ENCODE peak calls at places on chromosomes 6 and 20, in five cellular contexts. S, F, J, P and D are unnamed samples.

GRCh38 chr6:114101255-114101654 is 130.3 kb upstream of the HDAC2 start:
- DNase-seq in P (no peak), F (no peak), J (no peak), S (no peak), D (no peak)

GRCh38 chr20:12941025-12941424 is 67.7 kb upstream of the SPTLC3 start:
- DNase-seq in S (no peak), P (no peak), F (no peak), J (no peak), D (no peak)

GRCh38 chr20:31663838-31664695 is 26.4 kb downstream of the COX4I2 start:
- DNase-seq in J (no peak), P (no peak), F (no peak), S (no peak), D (no peak)

GRCh38 chr6:45369870-45370269 is 7.9 kb downstream of the SUPT3H start:
- DNase-seq in J (no peak), S (no peak), F (no peak), P (no peak), D (no peak)

GRCh38 chr6:24321538-24322162 is 36.2 kb downstream of the DCDC2 start:
- DNase-seq in S (no peak), P (no peak), J (peak; percentile 28), F (no peak), D (no peak)

GRCh38 chr6:159416891-159417540 is 247.8 kb downstream of the FNDC1 start:
- DNase-seq in S (no peak), F (no peak), J (no peak), P (no peak), D (no peak)

GRCh38 chr6:34386316-34387137 is 5.9 kb downstream of the NUDT3 start:
- DNase-seq in J (no peak), F (no peak), P (no peak), S (no peak), D (no peak)

GRCh38 chr6:138608896-138609295 is 109.6 kb upstream of the NHSL1 start:
- DNase-seq in P (no peak), J (no peak), F (no peak), S (no peak), D (no peak)

GRCh38 chr6:53290547-53291510 is 57.9 kb downstream of the ELOVL5 start:
- DNase-seq in F (peak; percentile 89), P (no peak), S (no peak), J (no peak), D (no peak)

GRCh38 chr6:18024876-18025275 is 37.4 kb upstream of the KIF13A start:
- DNase-seq in S (no peak), J (no peak), F (no peak), P (no peak), D (no peak)

GRCh38 chr6:2353412-2354137 is 108.2 kb upstream of the GMDS start:
- DNase-seq in P (peak; percentile 39), S (peak; percentile 59), F (peak; percentile 66), J (peak; percentile 64), D (peak; percentile 12)

GRCh38 chr6:7311920-7312615 is 931 bp downstream of the SSR1 start:
- DNase-seq in F (peak; percentile 36), S (no peak), P (no peak), J (peak; percentile 2), D (no peak)

GRCh38 chr20:24752612-24753011 is 196.5 kb upstream of the CST7 start:
- DNase-seq in F (no peak), S (no peak), P (no peak), J (no peak), D (peak; percentile 47)

GRCh38 chr6:138109042-138109997 is 2.1 kb upstream of the PERP start:
- DNase-seq in P (peak; percentile 35), F (peak; percentile 87), J (peak; percentile 71), S (peak; percentile 50), D (peak; percentile 85)

GRCh38 chr6:125746731-125747588 is 2.5 kb upstream of the HEY2 start:
- DNase-seq in P (peak; percentile 80), S (peak; percentile 85), F (peak; percentile 87), J (peak; percentile 85), D (peak; percentile 93)

GRCh38 chr6:169379495-169380070 is 125.9 kb upstream of the THBS2 start:
- DNase-seq in J (no peak), P (no peak), S (no peak), F (no peak), D (no peak)

GRCh38 chr6:87654117-87654516 is 47.9 kb downstream of the AKIRIN2 start:
- DNase-seq in F (no peak), J (peak; percentile 19), S (no peak), P (no peak), D (no peak)

DNA sequence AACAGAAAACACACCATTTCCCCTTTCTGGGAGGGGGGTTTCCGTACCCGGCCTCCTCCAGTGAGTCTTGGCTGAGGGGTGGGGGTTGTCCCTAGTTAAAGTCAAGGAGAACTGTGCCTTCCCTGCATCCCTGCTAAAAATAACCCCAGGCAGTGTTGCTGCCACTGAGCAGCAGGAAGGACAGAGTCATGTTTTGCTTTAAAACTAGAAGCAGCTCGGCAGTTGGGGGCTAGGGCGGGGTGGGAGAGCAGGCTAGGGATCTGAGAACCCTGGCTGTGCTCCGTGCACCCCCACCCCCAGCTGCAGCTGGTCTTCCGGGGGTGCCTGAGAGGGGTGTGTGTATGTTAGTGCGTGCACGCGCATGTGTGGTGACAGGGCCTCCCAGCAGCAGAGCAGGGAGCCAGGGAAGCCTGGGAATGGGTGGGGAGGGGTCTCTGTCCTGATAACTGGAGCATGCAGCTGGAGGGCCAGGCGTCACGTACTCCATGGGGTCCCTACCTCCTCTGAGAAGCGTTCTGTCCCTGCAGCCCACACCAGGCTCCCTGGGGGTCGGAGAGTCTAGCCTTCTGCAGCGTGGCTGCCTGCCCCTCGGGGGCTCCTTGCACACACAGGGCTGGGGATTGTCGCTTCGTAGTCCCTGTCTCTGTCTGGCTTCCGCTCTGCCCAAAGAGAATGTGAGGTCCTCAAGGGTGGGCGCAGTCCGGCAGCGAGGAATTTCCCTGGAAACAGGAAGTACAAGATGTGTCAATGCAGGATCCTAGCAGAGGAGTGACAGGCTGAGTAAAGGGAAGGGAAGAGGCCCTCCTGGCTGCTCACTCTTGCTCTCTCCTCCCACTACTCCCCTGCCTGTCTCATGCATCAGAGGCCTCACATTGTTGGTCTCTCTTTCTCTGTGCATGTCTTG is 16.8 kb upstream of the ARMC12 start:
- DNase-seq in F (peak; percentile 46), J (peak; percentile 61), S (peak; percentile 59), P (no peak), D (no peak)
- H3K4me1 ChIP-seq in F (peaks cover 32% of the 10 kb centered on the region), J (peaks cover 48% of the 10 kb centered on the region), S (peaks cover 80% of the 10 kb centered on the region), P (peaks cover 43% of the 10 kb centered on the region), D (peaks cover 23% of the 10 kb centered on the region)

GRCh38 chr6:35392773-35393672 is 50.7 kb downstream of the PPARD start:
- DNase-seq in F (no peak), J (no peak), S (no peak), P (no peak), D (no peak)
- H3K4me1 ChIP-seq in F (peaks cover 22% of the 10 kb centered on the region), J (peaks cover 29% of the 10 kb centered on the region), S (peaks cover 31% of the 10 kb centered on the region), P (no peaks in the 10 kb centered on the region), D (peaks cover 5% of the 10 kb centered on the region)

GRCh38 chr6:108654465-108655106 is 93.9 kb downstream of the FOXO3 start:
- DNase-seq in P (no peak), J (no peak), S (no peak), F (no peak), D (no peak)
- H3K4me1 ChIP-seq in P (peaks cover 70% of the 10 kb centered on the region), J (no peaks in the 10 kb centered on the region), S (peaks cover 75% of the 10 kb centered on the region), F (peaks cover 11% of the 10 kb centered on the region), D (peaks cover 91% of the 10 kb centered on the region)

GRCh38 chr6:10395171-10395945 is 19.5 kb downstream of the TFAP2A start:
- DNase-seq in F (no peak), J (no peak), P (no peak), S (no peak), D (no peak)

GRCh38 chr6:10397756-10398438 is 17.0 kb downstream of the TFAP2A start:
- DNase-seq in F (no peak), S (no peak), J (no peak), P (no peak), D (no peak)

GRCh38 chr6:10395946-10396577 is 18.8 kb downstream of the TFAP2A start:
- DNase-seq in J (no peak), P (no peak), F (no peak), S (no peak), D (no peak)

GRCh38 chr6:10398439-10399218 is 16.2 kb downstream of the TFAP2A start:
- DNase-seq in S (no peak), J (no peak), P (no peak), F (no peak), D (no peak)

DNA sequence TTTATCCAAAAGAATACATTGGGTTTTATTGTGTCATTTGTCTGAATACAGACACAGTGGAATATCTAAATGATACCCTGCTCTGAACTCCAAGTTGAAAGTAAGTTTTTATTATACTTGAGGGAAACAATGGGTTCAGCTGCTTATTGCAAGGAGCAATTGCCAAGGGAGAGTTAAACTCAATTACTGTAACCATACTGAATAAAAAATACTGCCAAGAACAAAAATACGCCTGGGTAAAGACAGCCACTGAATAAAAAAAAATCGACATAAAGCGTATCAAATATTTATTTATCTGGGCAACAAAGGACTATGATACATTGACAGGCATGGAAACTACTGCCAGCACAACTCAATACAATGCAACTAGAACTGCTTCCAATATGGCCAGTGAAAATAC is 18.1 kb downstream of the TFAP2A start:
- DNase-seq in F (no peak), S (no peak), P (no peak), J (no peak), D (no peak)
- H3K4me1 ChIP-seq in F (no peaks in the 10 kb centered on the region), S (no peaks in the 10 kb centered on the region), P (no peaks in the 10 kb centered on the region), J (no peaks in the 10 kb centered on the region), D (no peaks in the 10 kb centered on the region)